ENCODE peak calls at places on chromosomes 11 and 22, in seven cellular contexts. One of them, this sample, is unnamed. For H3K27me3, the result is how much of the 10 kb centered on the place peaks cover.

GRCh38 chr22:44391481-44392445 is 79.0 kb upstream of the SHISAL1 start:
- DNase-seq in brain microvascular endothelial cell: no peak
- DNase-seq in left lung: peak
- DNase-seq in sigmoid colon: peak
- DNase-seq in PC-3: peak
- DNase-seq in GM23338: peak
- DNase-seq in GM12878: no peak
- DNase-seq in this sample: no peak

GRCh38 chr11:77879218-77879617 is 58.3 kb downstream of the AAMDC start:
- DNase-seq in GM23338: no peak
- DNase-seq in brain microvascular endothelial cell: no peak
- DNase-seq in left lung: no peak
- DNase-seq in GM12878: peak
- DNase-seq in PC-3: no peak
- DNase-seq in sigmoid colon: peak
- DNase-seq in this sample: no peak

GRCh38 chr11:126378763-126379162 is 23.3 kb downstream of the ST3GAL4 start:
- DNase-seq in brain microvascular endothelial cell: peak
- DNase-seq in left lung: no peak
- DNase-seq in sigmoid colon: peak
- DNase-seq in GM23338: no peak
- DNase-seq in GM12878: no peak
- DNase-seq in PC-3: no peak
- DNase-seq in this sample: no peak

GRCh38 chr11:44530413-44531115 is 34.9 kb upstream of the CD82 start:
- DNase-seq in left lung: no peak
- DNase-seq in sigmoid colon: no peak
- DNase-seq in GM12878: no peak
- DNase-seq in brain microvascular endothelial cell: no peak
- DNase-seq in PC-3: peak
- DNase-seq in GM23338: no peak
- DNase-seq in this sample: no peak

GRCh38 chr11:11461473-11461872 is 108.4 kb upstream of the CSNK2A3 start:
- DNase-seq in sigmoid colon: no peak
- DNase-seq in left lung: no peak
- DNase-seq in PC-3: no peak
- DNase-seq in brain microvascular endothelial cell: no peak
- DNase-seq in GM12878: no peak
- DNase-seq in GM23338: no peak
- DNase-seq in this sample: peak

GRCh38 chr22:30038219-30038618 is 42.0 kb upstream of the HORMAD2 start:
- DNase-seq in sigmoid colon: no peak
- DNase-seq in left lung: no peak
- DNase-seq in GM23338: no peak
- DNase-seq in GM12878: no peak
- DNase-seq in PC-3: peak
- DNase-seq in brain microvascular endothelial cell: peak
- DNase-seq in this sample: no peak

GRCh38 chr22:40855104-40855959 is 1.1 kb downstream of the ST13 start:
- DNase-seq in sigmoid colon: no peak
- DNase-seq in PC-3: no peak
- DNase-seq in GM23338: no peak
- DNase-seq in brain microvascular endothelial cell: no peak
- DNase-seq in GM12878: no peak
- DNase-seq in left lung: no peak
- DNase-seq in this sample: no peak

GRCh38 chr11:2996976-2997375 is 4.8 kb upstream of the NAP1L4 start:
- DNase-seq in left lung: no peak
- DNase-seq in GM23338: no peak
- DNase-seq in brain microvascular endothelial cell: no peak
- DNase-seq in GM12878: no peak
- DNase-seq in PC-3: no peak
- DNase-seq in sigmoid colon: peak
- DNase-seq in this sample: no peak

GRCh38 chr11:77396911-77397310 is 77.0 kb downstream of the PAK1 start:
- DNase-seq in PC-3: no peak
- DNase-seq in sigmoid colon: no peak
- DNase-seq in GM12878: no peak
- DNase-seq in brain microvascular endothelial cell: no peak
- DNase-seq in GM23338: no peak
- DNase-seq in left lung: no peak
- DNase-seq in this sample: no peak

GRCh38 chr11:47552581-47553416 is at the start of gene CELF1:
- DNase-seq in PC-3: peak
- DNase-seq in GM23338: peak
- DNase-seq in left lung: peak
- DNase-seq in sigmoid colon: peak
- DNase-seq in brain microvascular endothelial cell: peak
- DNase-seq in GM12878: peak
- DNase-seq in this sample: peak

GRCh38 chr22:22893077-22893805 is 5.6 kb downstream of the IGLL5 start:
- DNase-seq in left lung: no peak
- DNase-seq in GM23338: peak
- DNase-seq in PC-3: no peak
- DNase-seq in GM12878: no peak
- DNase-seq in brain microvascular endothelial cell: no peak
- DNase-seq in sigmoid colon: peak
- DNase-seq in this sample: no peak

GRCh38 chr11:123681007-123681406 is 26.6 kb upstream of the SCN3B start:
- DNase-seq in GM23338: no peak
- DNase-seq in GM12878: no peak
- DNase-seq in PC-3: no peak
- DNase-seq in sigmoid colon: no peak
- DNase-seq in left lung: no peak
- DNase-seq in brain microvascular endothelial cell: no peak
- DNase-seq in this sample: no peak

GRCh38 chr22:46084943-46085830 is 65.1 kb upstream of the PPARA start:
- DNase-seq in PC-3: peak
- DNase-seq in GM23338: no peak
- DNase-seq in sigmoid colon: peak
- DNase-seq in GM12878: no peak
- DNase-seq in left lung: peak
- DNase-seq in brain microvascular endothelial cell: no peak
- DNase-seq in this sample: peak

GRCh38 chr22:50730941-50731661 is 6.9 kb upstream of the ACR start:
- DNase-seq in sigmoid colon: no peak
- DNase-seq in brain microvascular endothelial cell: no peak
- DNase-seq in GM12878: no peak
- DNase-seq in left lung: peak
- DNase-seq in GM23338: peak
- DNase-seq in PC-3: no peak
- DNase-seq in this sample: peak

GRCh38 chr22:44025171-44026065 is 1.3 kb downstream of the PARVB start:
- DNase-seq in PC-3: no peak
- DNase-seq in brain microvascular endothelial cell: no peak
- DNase-seq in GM12878: peak
- DNase-seq in GM23338: peak
- DNase-seq in sigmoid colon: no peak
- DNase-seq in left lung: peak
- DNase-seq in this sample: no peak

GRCh38 chr11:33412231-33412630 is 155.1 kb downstream of the HIPK3 start:
- DNase-seq in PC-3: no peak
- DNase-seq in GM12878: no peak
- DNase-seq in GM23338: no peak
- DNase-seq in brain microvascular endothelial cell: no peak
- DNase-seq in sigmoid colon: no peak
- DNase-seq in left lung: no peak
- DNase-seq in this sample: no peak
- TF ChIP-seq CTCF in PC-3: no peak
- TF ChIP-seq CTCF in GM12878: no peak
- TF ChIP-seq CTCF in GM23338: no peak
- TF ChIP-seq CTCF in brain microvascular endothelial cell: no peak
- TF ChIP-seq CTCF in sigmoid colon: no peak
- TF ChIP-seq CTCF in left lung: no peak
- TF ChIP-seq CTCF in this sample: no peak

GRCh38 chr11:67405688-67406339 is 1.9 kb downstream of the TBC1D10C start:
- DNase-seq in sigmoid colon: no peak
- DNase-seq in GM23338: no peak
- DNase-seq in brain microvascular endothelial cell: no peak
- DNase-seq in GM12878: no peak
- DNase-seq in PC-3: no peak
- DNase-seq in left lung: no peak
- DNase-seq in this sample: no peak
- H3K27me3 ChIP-seq in sigmoid colon: under half
- H3K27me3 ChIP-seq in GM23338: under half
- H3K27me3 ChIP-seq in brain microvascular endothelial cell: under half
- H3K27me3 ChIP-seq in GM12878: under half
- H3K27me3 ChIP-seq in PC-3: under half
- H3K27me3 ChIP-seq in left lung: under half
- H3K27me3 ChIP-seq in this sample: under half

GRCh38 chr22:49432211-49432905 is 395.3 kb downstream of the BRD1 start:
- DNase-seq in PC-3: no peak
- DNase-seq in brain microvascular endothelial cell: no peak
- DNase-seq in GM12878: no peak
- DNase-seq in GM23338: no peak
- DNase-seq in left lung: no peak
- DNase-seq in sigmoid colon: no peak
- DNase-seq in this sample: no peak

GRCh38 chr22:49436056-49436455 is 391.6 kb downstream of the BRD1 start:
- DNase-seq in PC-3: no peak
- DNase-seq in brain microvascular endothelial cell: no peak
- DNase-seq in GM12878: no peak
- DNase-seq in left lung: no peak
- DNase-seq in sigmoid colon: no peak
- DNase-seq in GM23338: no peak
- DNase-seq in this sample: no peak

GRCh38 chr22:49435596-49435995 is 392.1 kb downstream of the BRD1 start:
- DNase-seq in brain microvascular endothelial cell: no peak
- DNase-seq in GM23338: no peak
- DNase-seq in PC-3: no peak
- DNase-seq in sigmoid colon: no peak
- DNase-seq in left lung: no peak
- DNase-seq in GM12878: no peak
- DNase-seq in this sample: no peak

GRCh38 chr22:49433044-49433443 is 394.6 kb downstream of the BRD1 start:
- DNase-seq in brain microvascular endothelial cell: no peak
- DNase-seq in left lung: no peak
- DNase-seq in GM23338: no peak
- DNase-seq in sigmoid colon: no peak
- DNase-seq in PC-3: no peak
- DNase-seq in GM12878: no peak
- DNase-seq in this sample: no peak

DNA sequence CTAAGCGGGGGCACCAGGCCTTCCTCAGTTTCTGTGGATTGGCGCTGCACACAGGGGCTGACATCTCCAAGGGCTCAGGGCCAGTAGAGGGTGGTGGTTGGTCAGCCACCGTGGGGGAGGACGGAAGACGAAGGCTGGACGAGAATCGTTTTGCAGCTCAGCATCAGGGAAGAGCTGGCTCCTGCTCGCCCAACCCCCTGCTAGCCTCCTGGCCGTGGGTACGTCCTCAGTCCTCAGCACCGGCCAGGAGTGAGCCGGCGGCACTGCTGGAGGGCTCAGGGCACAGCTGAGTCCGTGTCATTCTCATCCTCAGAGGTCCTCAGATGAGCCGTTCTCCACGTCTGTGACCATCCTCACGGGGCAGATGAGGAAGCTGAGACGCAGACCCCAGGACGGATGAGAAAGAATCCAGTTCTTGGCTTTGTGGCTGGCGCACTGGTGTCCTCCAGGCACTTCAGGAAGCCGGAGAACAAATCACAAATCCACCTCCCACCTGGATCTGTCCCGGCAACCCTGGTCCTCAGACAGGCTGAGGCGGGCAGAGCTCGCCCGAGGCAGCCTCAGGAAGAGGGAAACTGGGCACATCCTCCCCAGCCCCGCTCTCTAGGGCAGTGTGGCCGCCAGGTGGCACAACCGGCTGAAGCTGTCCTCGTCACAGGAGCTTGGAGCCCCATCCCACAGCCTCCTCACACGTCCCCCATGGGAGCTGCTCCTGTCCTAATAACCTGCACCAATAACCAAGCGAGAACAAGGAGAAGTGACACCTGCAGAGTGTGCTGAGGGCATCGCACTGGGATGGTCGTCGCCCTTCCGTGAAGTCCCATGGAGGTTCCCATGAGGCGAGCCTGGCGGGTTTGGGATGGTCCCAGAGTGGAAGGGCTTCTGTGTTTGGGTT is 393.7 kb downstream of the BRD1 start:
- DNase-seq in brain microvascular endothelial cell: no peak
- DNase-seq in left lung: no peak
- DNase-seq in GM12878: no peak
- DNase-seq in PC-3: peak
- DNase-seq in GM23338: no peak
- DNase-seq in sigmoid colon: no peak
- DNase-seq in this sample: no peak
- TF ChIP-seq CTCF in brain microvascular endothelial cell: no peak
- TF ChIP-seq CTCF in left lung: no peak
- TF ChIP-seq CTCF in GM12878: no peak
- TF ChIP-seq CTCF in PC-3: peak
- TF ChIP-seq CTCF in GM23338: no peak
- TF ChIP-seq CTCF in sigmoid colon: no peak
- TF ChIP-seq CTCF in this sample: peak

GRCh38 chr11:31816467-31817053 is 5.4 kb upstream of the PAX6 start:
- DNase-seq in sigmoid colon: peak
- DNase-seq in brain microvascular endothelial cell: no peak
- DNase-seq in GM12878: no peak
- DNase-seq in GM23338: peak
- DNase-seq in left lung: peak
- DNase-seq in PC-3: no peak
- DNase-seq in this sample: no peak

GRCh38 chr11:31815743-31816466 is 4.8 kb upstream of the PAX6 start:
- DNase-seq in sigmoid colon: no peak
- DNase-seq in left lung: peak
- DNase-seq in GM12878: no peak
- DNase-seq in PC-3: no peak
- DNase-seq in GM23338: no peak
- DNase-seq in brain microvascular endothelial cell: no peak
- DNase-seq in this sample: no peak

GRCh38 chr11:31818874-31819331 is 7.8 kb upstream of the PAX6 start:
- DNase-seq in sigmoid colon: no peak
- DNase-seq in brain microvascular endothelial cell: no peak
- DNase-seq in left lung: no peak
- DNase-seq in PC-3: no peak
- DNase-seq in GM12878: no peak
- DNase-seq in GM23338: peak
- DNase-seq in this sample: no peak

GRCh38 chr11:31817621-31818493 is 6.7 kb upstream of the PAX6 start:
- DNase-seq in brain microvascular endothelial cell: no peak
- DNase-seq in left lung: peak
- DNase-seq in PC-3: no peak
- DNase-seq in GM12878: no peak
- DNase-seq in GM23338: peak
- DNase-seq in sigmoid colon: no peak
- DNase-seq in this sample: no peak

DNA sequence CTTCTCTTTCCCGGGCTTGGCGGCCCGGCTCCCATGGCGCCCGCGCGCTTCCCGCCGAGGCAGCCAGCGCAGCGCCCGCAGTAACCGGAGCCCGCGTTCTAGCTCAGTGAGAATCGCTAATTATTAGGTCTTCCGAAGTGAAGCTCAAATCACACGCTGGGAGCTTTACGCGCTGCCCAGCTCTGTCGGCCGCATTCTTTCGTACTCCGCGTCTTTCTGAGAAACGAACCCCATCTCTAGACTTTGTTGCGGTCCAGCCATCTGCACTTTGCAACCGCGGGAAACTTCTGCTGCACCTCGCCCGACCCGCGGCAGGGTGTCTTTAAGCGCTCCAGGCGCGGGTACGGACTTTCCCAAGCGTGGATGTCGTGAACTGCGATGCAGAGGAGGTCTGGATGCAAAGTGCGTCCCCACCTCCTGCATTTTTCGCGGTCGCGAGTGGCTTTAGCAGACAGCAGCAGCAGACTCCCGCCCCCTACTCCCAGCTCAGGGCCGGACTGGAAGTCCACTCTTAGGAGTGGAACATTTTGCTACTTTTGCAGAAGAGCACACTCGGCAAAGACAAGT is 6.0 kb upstream of the PAX6 start:
- DNase-seq in left lung: peak
- DNase-seq in sigmoid colon: peak
- DNase-seq in brain microvascular endothelial cell: no peak
- DNase-seq in GM23338: peak
- DNase-seq in GM12878: no peak
- DNase-seq in PC-3: no peak
- DNase-seq in this sample: no peak
- H3K27me3 ChIP-seq in left lung: half or more
- H3K27me3 ChIP-seq in sigmoid colon: half or more
- H3K27me3 ChIP-seq in brain microvascular endothelial cell: half or more
- H3K27me3 ChIP-seq in GM23338: half or more
- H3K27me3 ChIP-seq in GM12878: under half
- H3K27me3 ChIP-seq in PC-3: under half
- H3K27me3 ChIP-seq in this sample: under half